ENCODE peak calls at places on chromosomes 12 and 14, in seven cellular contexts. One of them, this sample, is unnamed.

GRCh38 chr12:78697817-78698415 is 166.7 kb upstream of the SYT1 start:
- DNase-seq in esophagus squamous epithelium: no peak
- DNase-seq in PC-3: peak
- DNase-seq in fibroblast of the aortic adventitia: no peak
- DNase-seq in uterus: no peak
- DNase-seq in astrocyte of the spinal cord: no peak
- DNase-seq in thyroid gland: no peak
- DNase-seq in this sample: no peak

GRCh38 chr14:59208224-59208814 is 19.9 kb downstream of the DAAM1 start:
- DNase-seq in PC-3: peak
- DNase-seq in esophagus squamous epithelium: no peak
- DNase-seq in fibroblast of the aortic adventitia: peak
- DNase-seq in thyroid gland: no peak
- DNase-seq in astrocyte of the spinal cord: peak
- DNase-seq in uterus: peak
- DNase-seq in this sample: peak

GRCh38 chr14:63134801-63135200 is 69.4 kb upstream of the RHOJ start:
- DNase-seq in fibroblast of the aortic adventitia: peak
- DNase-seq in uterus: no peak
- DNase-seq in thyroid gland: no peak
- DNase-seq in astrocyte of the spinal cord: peak
- DNase-seq in esophagus squamous epithelium: no peak
- DNase-seq in PC-3: peak
- DNase-seq in this sample: peak

GRCh38 chr12:68089101-68089500 is 70.4 kb downstream of the IFNG start:
- DNase-seq in PC-3: no peak
- DNase-seq in uterus: no peak
- DNase-seq in fibroblast of the aortic adventitia: no peak
- DNase-seq in thyroid gland: no peak
- DNase-seq in astrocyte of the spinal cord: no peak
- DNase-seq in esophagus squamous epithelium: no peak
- DNase-seq in this sample: no peak

GRCh38 chr12:108720757-108721514 is 10.4 kb downstream of the CORO1C start:
- DNase-seq in fibroblast of the aortic adventitia: peak
- DNase-seq in thyroid gland: no peak
- DNase-seq in PC-3: peak
- DNase-seq in esophagus squamous epithelium: no peak
- DNase-seq in uterus: no peak
- DNase-seq in astrocyte of the spinal cord: peak
- DNase-seq in this sample: peak

GRCh38 chr14:87691482-87691881 is 301.5 kb downstream of the GALC start:
- DNase-seq in uterus: no peak
- DNase-seq in thyroid gland: no peak
- DNase-seq in PC-3: no peak
- DNase-seq in fibroblast of the aortic adventitia: no peak
- DNase-seq in astrocyte of the spinal cord: no peak
- DNase-seq in esophagus squamous epithelium: no peak
- DNase-seq in this sample: no peak

GRCh38 chr14:65255029-65255545 is 152.8 kb upstream of the MAX start:
- DNase-seq in thyroid gland: no peak
- DNase-seq in astrocyte of the spinal cord: peak
- DNase-seq in esophagus squamous epithelium: no peak
- DNase-seq in fibroblast of the aortic adventitia: peak
- DNase-seq in PC-3: peak
- DNase-seq in uterus: no peak
- DNase-seq in this sample: peak

GRCh38 chr12:49672351-49673181 is 34.6 kb downstream of the FMNL3 start:
- DNase-seq in astrocyte of the spinal cord: no peak
- DNase-seq in uterus: no peak
- DNase-seq in thyroid gland: no peak
- DNase-seq in fibroblast of the aortic adventitia: peak
- DNase-seq in esophagus squamous epithelium: no peak
- DNase-seq in PC-3: no peak
- DNase-seq in this sample: no peak

GRCh38 chr12:10131101-10131632 is 1.2 kb upstream of the CLEC7A start:
- DNase-seq in thyroid gland: no peak
- DNase-seq in astrocyte of the spinal cord: no peak
- DNase-seq in esophagus squamous epithelium: no peak
- DNase-seq in uterus: no peak
- DNase-seq in PC-3: no peak
- DNase-seq in fibroblast of the aortic adventitia: no peak
- DNase-seq in this sample: no peak

GRCh38 chr14:105857223-105857815 is 330.9 kb downstream of the TMEM121 start:
- DNase-seq in fibroblast of the aortic adventitia: no peak
- DNase-seq in thyroid gland: no peak
- DNase-seq in uterus: no peak
- DNase-seq in PC-3: no peak
- DNase-seq in astrocyte of the spinal cord: no peak
- DNase-seq in esophagus squamous epithelium: no peak
- DNase-seq in this sample: no peak

GRCh38 chr12:92784356-92784755 is 81.6 kb downstream of the PLEKHG7 start:
- DNase-seq in thyroid gland: no peak
- DNase-seq in PC-3: no peak
- DNase-seq in esophagus squamous epithelium: no peak
- DNase-seq in astrocyte of the spinal cord: peak
- DNase-seq in fibroblast of the aortic adventitia: peak
- DNase-seq in uterus: no peak
- DNase-seq in this sample: no peak
- H3K4me3 ChIP-seq in thyroid gland: no peak
- H3K4me3 ChIP-seq in PC-3: no peak
- H3K4me3 ChIP-seq in esophagus squamous epithelium: no peak
- H3K4me3 ChIP-seq in astrocyte of the spinal cord: no peak
- H3K4me3 ChIP-seq in fibroblast of the aortic adventitia: no peak
- H3K4me3 ChIP-seq in uterus: no peak
- H3K4me3 ChIP-seq in this sample: no peak

DNA sequence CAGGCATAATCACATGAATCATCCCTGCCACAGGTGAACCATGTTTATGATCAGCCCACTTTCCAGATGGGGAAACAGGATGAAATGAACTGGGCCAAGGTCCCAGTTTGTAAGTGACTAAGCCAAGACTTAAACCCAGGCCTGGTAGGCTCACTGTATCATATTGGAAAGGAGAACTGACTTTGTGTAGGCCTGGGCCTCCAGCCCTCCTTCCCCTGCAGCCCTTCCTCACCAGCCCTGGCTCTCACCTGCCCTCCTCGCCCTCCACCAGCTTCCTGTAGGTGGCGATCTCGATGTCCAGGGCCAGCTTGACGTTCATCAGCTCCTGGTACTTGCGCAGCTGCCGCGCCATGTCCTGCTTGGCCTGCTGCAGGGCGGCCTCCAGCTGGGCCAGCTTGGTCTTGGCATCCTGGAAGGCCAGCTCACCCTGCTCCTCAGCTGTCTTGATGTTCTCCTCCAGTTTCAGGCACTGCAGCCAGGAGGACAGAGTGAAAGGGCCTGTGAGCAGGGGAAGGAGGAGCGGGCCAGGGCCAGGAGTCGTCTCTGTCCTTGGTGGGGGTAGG is 19.8 kb downstream of the KRT80 start:
- DNase-seq in esophagus squamous epithelium: no peak
- DNase-seq in PC-3: peak
- DNase-seq in fibroblast of the aortic adventitia: peak
- DNase-seq in thyroid gland: peak
- DNase-seq in astrocyte of the spinal cord: no peak
- DNase-seq in uterus: no peak
- DNase-seq in this sample: no peak
- TF ChIP-seq CTCF in esophagus squamous epithelium: peak
- TF ChIP-seq CTCF in PC-3: peak
- TF ChIP-seq CTCF in fibroblast of the aortic adventitia: peak
- TF ChIP-seq CTCF in thyroid gland: peak
- TF ChIP-seq CTCF in astrocyte of the spinal cord: peak
- TF ChIP-seq CTCF in uterus: no peak
- TF ChIP-seq CTCF in this sample: peak

GRCh38 chr12:14213542-14213941 is 151.9 kb upstream of the ATF7IP start:
- DNase-seq in PC-3: peak
- DNase-seq in uterus: no peak
- DNase-seq in esophagus squamous epithelium: no peak
- DNase-seq in thyroid gland: no peak
- DNase-seq in astrocyte of the spinal cord: no peak
- DNase-seq in fibroblast of the aortic adventitia: no peak
- DNase-seq in this sample: no peak

GRCh38 chr12:14211829-14212455 is 153.5 kb upstream of the ATF7IP start:
- DNase-seq in fibroblast of the aortic adventitia: no peak
- DNase-seq in esophagus squamous epithelium: no peak
- DNase-seq in PC-3: no peak
- DNase-seq in thyroid gland: no peak
- DNase-seq in uterus: no peak
- DNase-seq in astrocyte of the spinal cord: no peak
- DNase-seq in this sample: no peak

GRCh38 chr12:14214495-14214894 is 151.0 kb upstream of the ATF7IP start:
- DNase-seq in uterus: no peak
- DNase-seq in esophagus squamous epithelium: no peak
- DNase-seq in astrocyte of the spinal cord: no peak
- DNase-seq in thyroid gland: no peak
- DNase-seq in fibroblast of the aortic adventitia: no peak
- DNase-seq in PC-3: no peak
- DNase-seq in this sample: no peak

GRCh38 chr12:14219156-14219555 is 146.3 kb upstream of the ATF7IP start:
- DNase-seq in esophagus squamous epithelium: no peak
- DNase-seq in thyroid gland: no peak
- DNase-seq in PC-3: no peak
- DNase-seq in uterus: no peak
- DNase-seq in astrocyte of the spinal cord: no peak
- DNase-seq in fibroblast of the aortic adventitia: no peak
- DNase-seq in this sample: no peak

DNA sequence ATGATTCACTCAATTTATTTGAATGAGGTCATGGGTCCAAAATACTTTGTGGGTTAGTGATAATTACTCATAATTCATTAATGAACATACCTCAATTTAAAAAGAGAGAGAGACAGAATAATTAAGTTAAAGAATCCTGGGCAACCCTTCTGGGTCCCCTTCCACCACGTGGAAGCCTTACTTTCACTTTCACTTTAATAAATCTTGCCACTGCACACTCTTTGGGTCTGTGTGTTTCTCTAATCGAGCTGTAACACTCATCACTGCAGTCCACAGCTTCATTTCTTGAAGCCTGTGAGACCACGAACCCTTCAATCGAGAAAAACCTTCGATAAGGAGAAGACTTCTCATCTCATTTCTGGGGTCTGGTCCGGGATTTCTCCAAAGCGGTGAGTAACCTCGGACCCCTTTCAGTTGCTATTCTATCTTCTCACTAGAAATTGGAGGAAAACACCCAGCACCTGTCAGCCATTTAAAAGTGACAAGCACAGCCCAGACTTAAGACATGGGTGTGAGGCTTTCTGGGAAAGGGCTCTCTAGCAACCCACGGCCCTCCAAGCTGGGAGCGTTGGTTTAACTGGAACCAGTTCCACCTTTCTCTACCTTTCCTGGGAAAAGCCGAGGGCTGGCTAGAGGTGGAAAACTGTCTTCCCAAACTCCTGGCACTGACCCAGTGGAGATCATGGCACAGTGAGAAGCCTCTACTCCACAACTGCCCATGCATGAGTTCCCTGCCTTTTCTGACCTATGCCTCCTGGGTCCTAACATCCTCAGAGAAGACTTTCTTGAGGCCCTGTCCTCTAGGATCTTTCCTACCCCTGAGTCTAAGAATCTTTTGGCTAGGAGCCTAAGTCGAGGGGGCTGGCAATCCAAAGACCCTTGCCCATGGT is 148.8 kb upstream of the ATF7IP start:
- DNase-seq in thyroid gland: no peak
- DNase-seq in astrocyte of the spinal cord: peak
- DNase-seq in PC-3: peak
- DNase-seq in fibroblast of the aortic adventitia: peak
- DNase-seq in esophagus squamous epithelium: no peak
- DNase-seq in uterus: no peak
- DNase-seq in this sample: peak
- H3K4me3 ChIP-seq in thyroid gland: no peak
- H3K4me3 ChIP-seq in astrocyte of the spinal cord: no peak
- H3K4me3 ChIP-seq in PC-3: no peak
- H3K4me3 ChIP-seq in fibroblast of the aortic adventitia: no peak
- H3K4me3 ChIP-seq in esophagus squamous epithelium: no peak
- H3K4me3 ChIP-seq in uterus: no peak
- H3K4me3 ChIP-seq in this sample: peak

DNA sequence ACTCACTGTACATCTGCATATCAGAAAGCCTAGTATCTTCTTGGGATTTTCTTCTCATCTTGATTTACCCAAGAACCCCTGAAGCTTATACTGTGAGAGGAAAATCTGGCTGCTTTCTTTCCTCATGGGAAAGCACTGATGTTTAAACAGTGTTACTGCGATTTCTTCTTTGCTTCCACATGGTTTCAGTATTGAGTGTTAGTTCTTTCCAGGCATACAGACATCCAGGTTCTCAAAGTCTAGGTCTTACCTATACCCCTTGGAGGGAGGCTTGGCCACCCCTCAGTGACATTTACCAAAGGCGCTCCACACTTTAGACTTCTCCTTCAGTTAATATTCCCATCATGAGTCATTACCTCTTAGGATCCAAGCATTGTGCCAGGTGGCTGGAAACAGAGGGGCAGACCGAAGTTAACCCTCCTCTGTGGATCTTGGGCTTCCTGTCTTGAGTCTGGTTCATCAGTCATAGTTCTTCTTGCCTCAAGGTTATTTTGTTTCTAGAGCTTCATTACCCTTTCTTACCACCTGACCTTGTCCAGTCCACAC is 79.1 kb downstream of the TMEM117 start:
- DNase-seq in uterus: no peak
- DNase-seq in thyroid gland: peak
- DNase-seq in PC-3: peak
- DNase-seq in astrocyte of the spinal cord: no peak
- DNase-seq in esophagus squamous epithelium: no peak
- DNase-seq in fibroblast of the aortic adventitia: no peak
- DNase-seq in this sample: peak
- TF ChIP-seq CTCF in uterus: no peak
- TF ChIP-seq CTCF in thyroid gland: peak
- TF ChIP-seq CTCF in PC-3: peak
- TF ChIP-seq CTCF in astrocyte of the spinal cord: peak
- TF ChIP-seq CTCF in esophagus squamous epithelium: no peak
- TF ChIP-seq CTCF in fibroblast of the aortic adventitia: no peak
- TF ChIP-seq CTCF in this sample: peak

GRCh38 chr12:4324366-4324765 is 3.4 kb downstream of the TIGAR start:
- DNase-seq in astrocyte of the spinal cord: no peak
- DNase-seq in PC-3: no peak
- DNase-seq in uterus: no peak
- DNase-seq in thyroid gland: no peak
- DNase-seq in fibroblast of the aortic adventitia: no peak
- DNase-seq in esophagus squamous epithelium: no peak
- DNase-seq in this sample: no peak

GRCh38 chr12:4320859-4321701 is at the start of gene TIGAR:
- DNase-seq in thyroid gland: peak
- DNase-seq in esophagus squamous epithelium: peak
- DNase-seq in uterus: peak
- DNase-seq in PC-3: peak
- DNase-seq in astrocyte of the spinal cord: peak
- DNase-seq in fibroblast of the aortic adventitia: peak
- DNase-seq in this sample: peak

GRCh38 chr12:4320287-4320858 is 640 bp upstream of the TIGAR start:
- DNase-seq in thyroid gland: no peak
- DNase-seq in PC-3: no peak
- DNase-seq in esophagus squamous epithelium: no peak
- DNase-seq in uterus: no peak
- DNase-seq in astrocyte of the spinal cord: no peak
- DNase-seq in fibroblast of the aortic adventitia: no peak
- DNase-seq in this sample: no peak

GRCh38 chr12:4323400-4323799 is 2.4 kb downstream of the TIGAR start:
- DNase-seq in astrocyte of the spinal cord: no peak
- DNase-seq in uterus: no peak
- DNase-seq in esophagus squamous epithelium: no peak
- DNase-seq in thyroid gland: no peak
- DNase-seq in fibroblast of the aortic adventitia: no peak
- DNase-seq in PC-3: no peak
- DNase-seq in this sample: no peak

GRCh38 chr12:4322789-4323188 is 1.8 kb downstream of the TIGAR start:
- DNase-seq in astrocyte of the spinal cord: no peak
- DNase-seq in thyroid gland: no peak
- DNase-seq in fibroblast of the aortic adventitia: no peak
- DNase-seq in uterus: no peak
- DNase-seq in PC-3: no peak
- DNase-seq in esophagus squamous epithelium: no peak
- DNase-seq in this sample: no peak
- H3K4me3 ChIP-seq in astrocyte of the spinal cord: no peak
- H3K4me3 ChIP-seq in thyroid gland: no peak
- H3K4me3 ChIP-seq in fibroblast of the aortic adventitia: peak
- H3K4me3 ChIP-seq in uterus: no peak
- H3K4me3 ChIP-seq in PC-3: no peak
- H3K4me3 ChIP-seq in esophagus squamous epithelium: no peak
- H3K4me3 ChIP-seq in this sample: peak